ENCODE peak calls at places on chromosome 22, in nine cellular contexts. One of them, this sample, is unnamed.

GRCh38 chr22:16838073-16838472 is 12.9 kb upstream of the XKR3 start:
- DNase-seq in posterior cingulate gyrus: no peak
- DNase-seq in HuH-7.5: no peak
- DNase-seq in mucosa of gallbladder: no peak
- DNase-seq in activated CD8-positive, alpha-beta memory T cell treated with anti-CD3 and anti-CD28 coated beads for 24 hours: no peak
- DNase-seq in AG09309: no peak
- DNase-seq in NCI-H1417 treated with DMSO at 0.1 percent for 48 hours: no peak
- DNase-seq in IMR-90: no peak
- DNase-seq in epithelial cell of prostate: no peak
- DNase-seq in this sample: no peak

GRCh38 chr22:45844949-45845613 is 131.9 kb downstream of the WNT7B start:
- DNase-seq in posterior cingulate gyrus: no peak
- DNase-seq in HuH-7.5: no peak
- DNase-seq in mucosa of gallbladder: no peak
- DNase-seq in activated CD8-positive, alpha-beta memory T cell treated with anti-CD3 and anti-CD28 coated beads for 24 hours: no peak
- DNase-seq in AG09309: no peak
- DNase-seq in NCI-H1417 treated with DMSO at 0.1 percent for 48 hours: no peak
- DNase-seq in IMR-90: no peak
- DNase-seq in epithelial cell of prostate: no peak
- DNase-seq in this sample: no peak

GRCh38 chr22:49738006-49738405 is 89.7 kb downstream of the BRD1 start:
- DNase-seq in posterior cingulate gyrus: no peak
- DNase-seq in HuH-7.5: no peak
- DNase-seq in mucosa of gallbladder: no peak
- DNase-seq in activated CD8-positive, alpha-beta memory T cell treated with anti-CD3 and anti-CD28 coated beads for 24 hours: peak
- DNase-seq in AG09309: no peak
- DNase-seq in NCI-H1417 treated with DMSO at 0.1 percent for 48 hours: no peak
- DNase-seq in IMR-90: no peak
- DNase-seq in epithelial cell of prostate: no peak
- DNase-seq in this sample: no peak

GRCh38 chr22:31625661-31626426 is 36.2 kb downstream of the PISD start:
- DNase-seq in posterior cingulate gyrus: peak
- DNase-seq in HuH-7.5: no peak
- DNase-seq in mucosa of gallbladder: peak
- DNase-seq in activated CD8-positive, alpha-beta memory T cell treated with anti-CD3 and anti-CD28 coated beads for 24 hours: no peak
- DNase-seq in AG09309: no peak
- DNase-seq in NCI-H1417 treated with DMSO at 0.1 percent for 48 hours: no peak
- DNase-seq in IMR-90: peak
- DNase-seq in epithelial cell of prostate: no peak
- DNase-seq in this sample: no peak

GRCh38 chr22:30979932-30980331 is 10.9 kb downstream of the TUG1 start:
- DNase-seq in posterior cingulate gyrus: no peak
- DNase-seq in HuH-7.5: no peak
- DNase-seq in mucosa of gallbladder: no peak
- DNase-seq in activated CD8-positive, alpha-beta memory T cell treated with anti-CD3 and anti-CD28 coated beads for 24 hours: no peak
- DNase-seq in AG09309: no peak
- DNase-seq in NCI-H1417 treated with DMSO at 0.1 percent for 48 hours: no peak
- DNase-seq in IMR-90: no peak
- DNase-seq in epithelial cell of prostate: no peak
- DNase-seq in this sample: no peak

GRCh38 chr22:27987557-27987956 is 68.5 kb upstream of the PITPNB start:
- DNase-seq in posterior cingulate gyrus: no peak
- DNase-seq in HuH-7.5: no peak
- DNase-seq in mucosa of gallbladder: no peak
- DNase-seq in activated CD8-positive, alpha-beta memory T cell treated with anti-CD3 and anti-CD28 coated beads for 24 hours: peak
- DNase-seq in AG09309: peak
- DNase-seq in NCI-H1417 treated with DMSO at 0.1 percent for 48 hours: no peak
- DNase-seq in IMR-90: peak
- DNase-seq in epithelial cell of prostate: no peak
- DNase-seq in this sample: no peak

GRCh38 chr22:37206118-37206840 is 6.0 kb downstream of the SSTR3 start:
- DNase-seq in posterior cingulate gyrus: peak
- DNase-seq in HuH-7.5: no peak
- DNase-seq in mucosa of gallbladder: no peak
- DNase-seq in activated CD8-positive, alpha-beta memory T cell treated with anti-CD3 and anti-CD28 coated beads for 24 hours: no peak
- DNase-seq in AG09309: no peak
- DNase-seq in NCI-H1417 treated with DMSO at 0.1 percent for 48 hours: no peak
- DNase-seq in IMR-90: no peak
- DNase-seq in epithelial cell of prostate: no peak
- DNase-seq in this sample: no peak

GRCh38 chr22:38034278-38034882 is 22.8 kb upstream of the PICK1 start:
- DNase-seq in posterior cingulate gyrus: peak
- DNase-seq in HuH-7.5: no peak
- DNase-seq in mucosa of gallbladder: peak
- DNase-seq in activated CD8-positive, alpha-beta memory T cell treated with anti-CD3 and anti-CD28 coated beads for 24 hours: no peak
- DNase-seq in AG09309: peak
- DNase-seq in NCI-H1417 treated with DMSO at 0.1 percent for 48 hours: no peak
- DNase-seq in IMR-90: peak
- DNase-seq in epithelial cell of prostate: peak
- DNase-seq in this sample: peak